ENCODE peak calls at places on chromosomes 4 and X, in seven cellular contexts. A is choroid plexus epithelial cell, N is fibroblast of the aortic adventitia, K is heart left ventricle, J is psoas muscle, T is GM23338, P is cardiac muscle cell. R is an unnamed sample.
A peak's percentile ranks its signal among the peaks of the same experiment; 100 is the strongest.

GRCh38 chr4:106422766-106423165 is 54.2 kb upstream of the GIMD1 start:
- DNase-seq in P (no peak), J (no peak), T (no peak), A (no peak), K (no peak), N (no peak), R (no peak)

GRCh38 chr4:113978561-113979156 is 788 bp downstream of the ARSJ start:
- DNase-seq in K (no peak), N (peak; percentile 51), J (no peak), P (no peak), A (no peak), T (peak; percentile 45), R (peak; percentile 56)

GRCh38 chr4:87068591-87069021 is 133.8 kb downstream of the AFF1 start:
- DNase-seq in A (peak; percentile 35), J (no peak), K (peak; percentile 43), N (no peak), T (no peak), P (no peak), R (no peak)

GRCh38 chr4:184664445-184665210 is 15.1 kb downstream of the PRIMPOL start:
- DNase-seq in K (no peak), T (peak; percentile 79), P (peak; percentile 32), A (peak; percentile 56), J (no peak), N (no peak), R (no peak)

GRCh38 chr4:182230256-182230655 is 12.9 kb upstream of the TENM3 start:
- DNase-seq in T (no peak), K (no peak), P (no peak), J (no peak), A (no peak), N (no peak), R (no peak)

GRCh38 chr4:84366111-84366510 is 133.0 kb downstream of the NKX6-1 start:
- DNase-seq in J (no peak), N (no peak), K (no peak), A (no peak), T (no peak), P (no peak), R (no peak)

GRCh38 chr4:37648084-37648817 is 37.9 kb downstream of the RELL1 start:
- DNase-seq in P (no peak), A (peak; percentile 97), J (peak; percentile 58), T (no peak), K (peak; percentile 71), N (peak; percentile 88), R (peak; percentile 90)

GRCh38 chr4:13597604-13598003 is 29.9 kb downstream of the BOD1L1 start:
- DNase-seq in J (no peak), A (no peak), N (peak; percentile 12), T (no peak), P (no peak), K (no peak), R (peak; percentile 12)

GRCh38 chr4:147877308-147877771 is 145.5 kb downstream of the ARHGAP10 start:
- DNase-seq in N (no peak), T (no peak), K (no peak), J (no peak), P (no peak), A (no peak), R (no peak)

GRCh38 chr4:144518181-144518895 is 127.6 kb upstream of the HHIP start:
- DNase-seq in N (peak; percentile 44), K (no peak), T (peak; percentile 7), P (peak; percentile 7), A (no peak), J (no peak), R (peak; percentile 19)

GRCh38 chr4:90127706-90128345 is 632 bp downstream of the CCSER1 start:
- DNase-seq in N (no peak), J (peak; percentile 16), K (peak; percentile 24), P (peak; percentile 60), T (peak; percentile 60), A (no peak), R (peak; percentile 5)

GRCh38 chr4:17664755-17665154 is 50.3 kb downstream of the MED28 start:
- DNase-seq in P (no peak), N (no peak), K (no peak), A (no peak), J (no peak), T (no peak), R (no peak)

GRCh38 chrX:51837926-51838325 is 55.5 kb upstream of the MAGED1 start:
- DNase-seq in K (peak; percentile 67), T (no peak), N (peak; percentile 30), P (no peak), J (peak; percentile 31), A (peak; percentile 76), R (peak; percentile 48)

GRCh38 chrX:69988955-69989394 is 60.8 kb downstream of the AWAT2 start:
- DNase-seq in T (no peak), N (peak; percentile 10), A (peak; percentile 21), P (no peak), K (peak; percentile 56), J (no peak), R (no peak)

GRCh38 chrX:25012433-25012735 is 3.4 kb downstream of the ARX start:
- DNase-seq in P (peak; percentile 59), T (peak; percentile 62), K (peak; percentile 19), N (no peak), J (peak; percentile 57), A (no peak), R (no peak)

GRCh38 chrX:55240788-55241187 is 20.6 kb downstream of the PAGE5 start:
- DNase-seq in J (no peak), P (no peak), T (no peak), N (no peak), K (no peak), A (no peak), R (no peak)

GRCh38 chr4:125511715-125512114 is 197.0 kb downstream of the FAT4 start:
- DNase-seq in P (no peak), K (no peak), T (no peak), N (no peak), J (no peak), A (no peak), R (no peak)

DNA sequence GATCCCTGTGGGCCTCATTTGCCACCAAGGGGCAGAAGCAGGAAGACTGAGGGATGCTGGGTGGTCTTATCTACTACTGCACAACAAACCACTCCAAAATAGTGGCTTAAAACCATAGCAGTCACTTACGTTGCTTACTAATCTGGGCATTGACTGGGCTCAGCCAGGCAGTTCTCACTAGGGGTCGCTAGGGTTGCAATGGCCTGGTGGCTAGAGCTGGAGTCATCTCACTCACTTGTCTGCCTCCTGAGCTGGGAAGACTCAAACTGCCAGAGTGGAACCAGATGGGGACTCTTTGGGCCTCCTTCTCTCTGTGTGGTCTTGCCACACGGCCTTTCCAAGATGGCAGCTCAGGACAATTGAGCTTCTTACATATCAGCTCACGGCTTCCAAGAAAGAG is 216.3 kb upstream of the BCOR start:
- DNase-seq in T (peak; percentile 38), K (no peak), N (no peak), J (no peak), A (no peak), P (peak; percentile 18), R (no peak)
- TF ChIP-seq CTCF in T (peak; percentile 33), K (no peak), N (no peak), J (no peak), A (peak; percentile 34), P (peak; percentile 19), R (no peak)

GRCh38 chrX:115582871-115583729 is 22.1 kb downstream of the PLS3 start:
- DNase-seq in A (peak; percentile 52), J (no peak), K (no peak), T (peak; percentile 49), P (peak; percentile 36), N (peak; percentile 51), R (no peak)
- H3K4me3 ChIP-seq in A (no peak overlapping the region), J (peak overlapping the region; percentile 22), K (peak overlapping the region; percentile 15), T (no peak overlapping the region), P (no peak overlapping the region), N (no peak overlapping the region), R (no peak overlapping the region)

GRCh38 chrX:106959897-106960296 is 39.7 kb downstream of the CLDN2 start:
- DNase-seq in N (peak; percentile 43), P (peak; percentile 66), T (peak; percentile 36), A (peak; percentile 72), J (no peak), K (no peak), R (peak; percentile 56)
- TF ChIP-seq CTCF in N (peak; percentile 38), P (peak; percentile 39), T (peak; percentile 28), A (peak; percentile 65), J (no peak), K (no peak), R (peak; percentile 38)

GRCh38 chr4:15799703-15800102 is 21.6 kb downstream of the CD38 start:
- DNase-seq in A (no peak), T (no peak), K (no peak), J (no peak), P (no peak), N (no peak), R (no peak)
- H3K4me3 ChIP-seq in A (no peak overlapping the region), T (no peak overlapping the region), K (no peak overlapping the region), J (no peak overlapping the region), P (no peak overlapping the region), N (no peak overlapping the region), R (no peak overlapping the region)

GRCh38 chr4:153426207-153426886 is 39.8 kb upstream of the TMEM131L start:
- DNase-seq in K (no peak), T (no peak), N (no peak), A (no peak), J (no peak), P (no peak), R (no peak)
- TF ChIP-seq CTCF in K (no peak), T (no peak), N (no peak), A (no peak), J (no peak), P (no peak), R (no peak)

GRCh38 chr4:148914734-148915133 is 472.5 kb upstream of the NR3C2 start:
- DNase-seq in P (no peak), N (no peak), A (no peak), J (no peak), T (no peak), K (no peak), R (no peak)
- H3K4me3 ChIP-seq in P (no peak overlapping the region), N (no peak overlapping the region), A (no peak overlapping the region), J (no peak overlapping the region), T (no peak overlapping the region), K (no peak overlapping the region), R (no peak overlapping the region)

GRCh38 chr4:98027827-98028226 is 115.4 kb downstream of the STPG2 start:
- DNase-seq in J (no peak), N (no peak), P (peak; percentile 23), T (peak; percentile 70), K (no peak), A (peak; percentile 17), R (peak; percentile 24)
- TF ChIP-seq CTCF in J (no peak), N (no peak), P (no peak), T (peak; percentile 55), K (no peak), A (no peak), R (peak; percentile 23)

DNA sequence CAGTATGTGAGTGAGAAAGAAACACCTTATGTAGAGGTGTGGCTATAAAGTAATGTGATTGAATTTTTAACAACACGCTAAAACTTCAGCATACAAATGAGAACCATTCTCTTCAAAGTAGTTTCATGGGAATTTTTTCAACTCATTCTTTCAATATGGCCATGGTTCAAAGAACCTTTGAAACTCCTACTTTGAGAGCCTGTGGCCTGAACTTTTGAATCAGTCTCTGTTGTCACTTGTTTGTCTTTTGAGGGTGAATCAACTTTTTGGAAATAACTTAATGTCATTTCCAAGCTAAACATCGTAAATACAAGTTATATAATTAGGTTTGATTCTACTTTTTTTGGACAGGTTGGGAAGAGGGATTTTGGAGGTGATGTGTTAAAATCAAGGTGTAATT is 49.9 kb upstream of the CASK start:
- DNase-seq in J (no peak), N (no peak), P (no peak), T (no peak), K (no peak), A (no peak), R (no peak)
- H3K4me3 ChIP-seq in J (no peak overlapping the region), N (no peak overlapping the region), P (no peak overlapping the region), T (no peak overlapping the region), K (no peak overlapping the region), A (no peak overlapping the region), R (no peak overlapping the region)

GRCh38 chr4:139617702-139618490 is 47.7 kb upstream of the MGST2 start:
- DNase-seq in K (no peak), A (peak; percentile 38), J (no peak), P (no peak), T (peak; percentile 63), N (peak; percentile 33), R (no peak)
- TF ChIP-seq CTCF in K (peak; percentile 36), A (peak; percentile 52), J (peak; percentile 34), P (peak; percentile 46), T (peak; percentile 61), N (peak; percentile 60), R (peak; percentile 44)

R was measured in astrocyte of the spinal cord.